ENCODE peak calls at places on chromosomes 1 and 21, in six cellular contexts. Y, F, U, Q, X and C are unnamed samples.

GRCh38 chr1:227654858-227655752 is 80.0 kb downstream of the JMJD4 start:
- DNase-seq in Y (no peak), F (no peak), U (no peak), Q (no peak), X (no peak), C (no peak)

GRCh38 chr1:98385691-98386090 is 275.8 kb upstream of the SNX7 start:
- DNase-seq in Y (no peak), F (no peak), U (no peak), Q (no peak), X (no peak), C (no peak)

GRCh38 chr1:109148838-109149555 is 35.1 kb downstream of the ELAPOR1 start:
- DNase-seq in Y (no peak), F (no peak), U (no peak), Q (no peak), X (no peak), C (no peak)

GRCh38 chr1:184890539-184890973 is 83.8 kb downstream of the NIBAN1 start:
- DNase-seq in Y (peak; percentile 49), F (no peak), U (no peak), Q (no peak), X (no peak), C (no peak)

GRCh38 chr1:25666437-25666836 is 49.8 kb downstream of the MAN1C1 start:
- DNase-seq in Y (no peak), F (no peak), U (no peak), Q (no peak), X (no peak), C (no peak)

GRCh38 chr21:33441489-33442477 is 38.0 kb downstream of the TMEM50B start:
- DNase-seq in Y (peak; percentile 77), F (peak; percentile 80), U (no peak), Q (peak; percentile 59), X (peak; percentile 20), C (no peak)

GRCh38 chr1:202143768-202144509 is 598 bp downstream of the ARL8A start:
- DNase-seq in Y (peak; percentile 48), F (no peak), U (no peak), Q (peak; percentile 36), X (peak; percentile 35), C (no peak)

GRCh38 chr1:201999625-202000238 is 10.7 kb upstream of the ELF3 start:
- DNase-seq in Y (no peak), F (peak; percentile 64), U (peak; percentile 64), Q (peak; percentile 49), X (peak; percentile 89), C (no peak)

GRCh38 chr1:112934562-112934952 is 21.4 kb downstream of the SLC16A1 start:
- DNase-seq in Y (no peak), F (no peak), U (no peak), Q (no peak), X (no peak), C (no peak)

GRCh38 chr1:218439541-218440295 is 94.6 kb downstream of the TGFB2 start:
- DNase-seq in Y (peak; percentile 29), F (no peak), U (peak; percentile 20), Q (no peak), X (no peak), C (no peak)

GRCh38 chr21:45634511-45635183 is 8.9 kb upstream of the PCBP3 start:
- DNase-seq in Y (no peak), F (no peak), U (no peak), Q (no peak), X (no peak), C (no peak)

GRCh38 chr1:230694991-230695390 is 18.9 kb downstream of the AGT start:
- DNase-seq in Y (no peak), F (no peak), U (no peak), Q (no peak), X (no peak), C (no peak)

GRCh38 chr1:25549273-25550154 is 6.1 kb downstream of the LDLRAP1 start:
- DNase-seq in Y (peak; percentile 57), F (peak; percentile 92), U (peak; percentile 53), Q (peak; percentile 92), X (no peak), C (no peak)

GRCh38 chr1:40663324-40664166 is 1.9 kb downstream of the RIMS3 start:
- DNase-seq in Y (no peak), F (no peak), U (no peak), Q (no peak), X (no peak), C (no peak)

GRCh38 chr1:25568834-25569598 is 25.6 kb downstream of the LDLRAP1 start:
- DNase-seq in Y (no peak), F (no peak), U (peak; percentile 45), Q (no peak), X (peak; percentile 52), C (no peak)

GRCh38 chr1:16032388-16033100 is 10.7 kb downstream of the CLCNKA start:
- DNase-seq in Y (peak; percentile 87), F (peak; percentile 86), U (peak; percentile 82), Q (peak; percentile 84), X (peak; percentile 77), C (peak; percentile 70)

GRCh38 chr1:30615076-30615795 is 108.1 kb downstream of the MATN1 start:
- DNase-seq in Y (no peak), F (no peak), U (no peak), Q (no peak), X (no peak), C (no peak)

GRCh38 chr1:153509729-153510354 is 25.9 kb downstream of the S100A6 start:
- DNase-seq in Y (no peak), F (peak; percentile 82), U (peak; percentile 37), Q (peak; percentile 77), X (peak; percentile 79), C (peak; percentile 38)

GRCh38 chr1:192631749-192632148 is 4.2 kb upstream of the RGS13 start:
- DNase-seq in Y (no peak), F (no peak), U (no peak), Q (no peak), X (no peak), C (no peak)

GRCh38 chr1:153624965-153625611 is 2.2 kb downstream of the S100A13 start:
- DNase-seq in Y (no peak), F (peak; percentile 28), U (no peak), Q (no peak), X (no peak), C (no peak)

GRCh38 chr1:15453773-15454172 is 2.8 kb upstream of the CELA2A start:
- DNase-seq in Y (no peak), F (no peak), U (no peak), Q (no peak), X (no peak), C (no peak)

GRCh38 chr21:42304556-42305454 is 10.4 kb downstream of the TFF3 start:
- DNase-seq in Y (no peak), F (peak; percentile 39), U (no peak), Q (peak; percentile 4), X (no peak), C (no peak)

GRCh38 chr1:197783510-197783948 is 8.2 kb upstream of the DENND1B start:
- DNase-seq in Y (no peak), F (no peak), U (no peak), Q (peak; percentile 35), X (no peak), C (no peak)

GRCh38 chr1:179376223-179376622 is 10.5 kb downstream of the AXDND1 start:
- DNase-seq in Y (no peak), F (no peak), U (no peak), Q (no peak), X (no peak), C (no peak)

GRCh38 chr1:36991551-36991950 is 42.8 kb downstream of the GRIK3 start:
- DNase-seq in Y (no peak), F (no peak), U (no peak), Q (no peak), X (no peak), C (no peak)

GRCh38 chr1:203915811-203916210 is 54.4 kb downstream of the SNRPE start:
- DNase-seq in Y (no peak), F (no peak), U (no peak), Q (no peak), X (peak; percentile 28), C (no peak)

GRCh38 chr1:147640553-147641165 is 29.7 kb downstream of the ACP6 start:
- DNase-seq in Y (peak; percentile 68), F (peak; percentile 87), U (peak; percentile 65), Q (peak; percentile 78), X (peak; percentile 68), C (peak; percentile 48)

DNA sequence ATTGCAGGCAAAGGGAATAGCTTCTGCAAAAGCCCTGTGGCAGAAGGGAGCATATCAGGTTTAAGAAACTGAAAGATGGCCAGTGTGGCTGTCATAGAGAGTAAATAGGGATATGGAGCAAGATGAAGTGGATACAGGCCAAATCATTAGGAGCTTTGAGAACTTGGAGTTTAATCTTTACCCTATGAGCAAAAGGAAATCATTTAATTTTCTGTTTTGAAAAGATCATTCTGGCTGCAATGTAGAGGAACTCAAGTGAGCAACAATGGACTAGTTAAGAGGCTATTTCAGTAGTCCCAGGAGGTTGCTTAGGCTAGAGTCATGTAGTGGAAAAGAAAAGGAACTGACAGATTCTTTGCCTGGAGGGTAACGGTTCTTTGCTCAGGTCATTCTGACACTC is 47.2 kb downstream of the RAP1A start:
- DNase-seq in Y (no peak), F (no peak), U (no peak), Q (no peak), X (no peak), C (no peak)
- H3K4me1 ChIP-seq in Y (peaks cover 34% of the 10 kb centered on the region), F (peaks cover 20% of the 10 kb centered on the region), U (peaks cover 27% of the 10 kb centered on the region), Q (peaks cover 33% of the 10 kb centered on the region), X (no peaks in the 10 kb centered on the region), C (peaks cover 14% of the 10 kb centered on the region)

GRCh38 chr1:169941982-169942830 is 48.5 kb upstream of the SCYL3 start:
- DNase-seq in Y (no peak), F (no peak), U (no peak), Q (no peak), X (no peak), C (no peak)
- TF ChIP-seq POLR2A in Y (no peak), F (no peak), U (no peak), Q (no peak), X (no peak), C (no peak)

DNA sequence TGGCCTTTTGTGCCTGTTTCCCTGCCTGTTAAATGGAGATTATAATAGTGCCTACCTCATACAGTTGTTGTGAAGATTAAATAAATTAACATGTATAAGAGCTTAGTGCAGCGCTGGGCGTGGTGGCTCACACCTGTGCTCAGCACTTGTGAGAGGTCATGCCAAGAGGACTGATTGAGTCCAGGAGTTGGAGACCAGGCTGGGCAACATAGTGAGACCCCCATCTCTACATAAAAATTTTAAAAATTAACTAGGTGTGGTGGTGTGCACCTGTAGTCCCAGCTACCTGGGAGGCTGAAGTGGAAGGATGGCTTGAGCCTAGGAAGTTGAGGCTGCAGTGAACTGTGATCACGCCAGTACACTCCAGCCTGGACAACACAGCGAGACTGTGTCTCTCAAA is 12.1 kb downstream of the CAMK2N1 start:
- DNase-seq in Y (no peak), F (no peak), U (no peak), Q (no peak), X (no peak), C (no peak)
- H3K4me1 ChIP-seq in Y (no peaks in the 10 kb centered on the region), F (peaks cover 50% of the 10 kb centered on the region), U (peaks cover 71% of the 10 kb centered on the region), Q (peaks cover 58% of the 10 kb centered on the region), X (peaks cover 69% of the 10 kb centered on the region), C (peaks cover 13% of the 10 kb centered on the region)

GRCh38 chr1:243286409-243287127 is 30.7 kb downstream of the SDCCAG8 start:
- DNase-seq in Y (no peak), F (no peak), U (no peak), Q (no peak), X (no peak), C (no peak)

GRCh38 chr1:243287128-243287470 is 31.3 kb downstream of the SDCCAG8 start:
- DNase-seq in Y (no peak), F (no peak), U (no peak), Q (no peak), X (no peak), C (no peak)

GRCh38 chr1:243287652-243288051 is 31.8 kb downstream of the SDCCAG8 start:
- DNase-seq in Y (no peak), F (no peak), U (no peak), Q (no peak), X (no peak), C (no peak)

GRCh38 chr1:243291287-243291686 is 35.4 kb downstream of the SDCCAG8 start:
- DNase-seq in Y (no peak), F (no peak), U (no peak), Q (no peak), X (no peak), C (no peak)

GRCh38 chr1:243288062-243288461 is 32.2 kb downstream of the SDCCAG8 start:
- DNase-seq in Y (no peak), F (no peak), U (no peak), Q (no peak), X (no peak), C (no peak)
- TF ChIP-seq POLR2A in Y (no peak), F (no peak), U (no peak), Q (no peak), X (no peak), C (no peak)